ENCODE peak calls at places on chromosomes 13 and 19, in ten cellular contexts. W is CD8-positive, alpha-beta memory T cell; L is uterus; I is IMR-90; Z is Karpas-422; Q is effector memory CD4-positive, alpha-beta T cell; O is psoas muscle; A is tibial nerve; U is heart right ventricle; S is body of pancreas. D is an unnamed sample. For H3K4me1, the result is how much of the 10 kb centered on the place peaks cover.

GRCh38 chr19:47514151-47514868 is 553 bp downstream of the NAPA start:
- DNase-seq in O (peak), W (no peak), I (no peak), U (no peak), L (no peak), A (no peak), S (peak), Q (no peak), Z (no peak), D (no peak)

GRCh38 chr19:3122512-3122870 is 13.3 kb upstream of the GNA15 start:
- DNase-seq in L (no peak), U (no peak), Q (no peak), O (peak), S (no peak), I (no peak), W (no peak), A (no peak), Z (no peak), D (no peak)

GRCh38 chr13:38767506-38768265 is 80.8 kb downstream of the FREM2 start:
- DNase-seq in L (no peak), O (no peak), I (no peak), Z (no peak), A (no peak), U (peak), W (no peak), S (peak), Q (no peak), D (no peak)

GRCh38 chr13:65881561-65882155 is 1348.5 kb downstream of the PCDH9 start:
- DNase-seq in I (no peak), O (no peak), Q (no peak), W (no peak), L (no peak), U (no peak), A (no peak), S (no peak), Z (no peak), D (no peak)

GRCh38 chr19:1455336-1456120 is 5.6 kb downstream of the APC2 start:
- DNase-seq in S (peak), O (peak), Z (peak), A (no peak), I (peak), W (peak), U (no peak), Q (peak), L (peak), D (no peak)

GRCh38 chr13:113928701-113929627 is 44.9 kb downstream of the C13orf46 start:
- DNase-seq in W (no peak), L (peak), Z (no peak), Q (no peak), S (peak), U (peak), O (peak), I (peak), A (peak), D (peak)

GRCh38 chr13:36712785-36713184 is 39.0 kb downstream of the SERTM1 start:
- DNase-seq in S (no peak), A (no peak), U (no peak), Z (no peak), I (peak), L (peak), W (no peak), Q (no peak), O (no peak), D (no peak)

GRCh38 chr13:21752501-21752900 is 81.6 kb downstream of the FGF9 start:
- DNase-seq in L (no peak), W (no peak), U (no peak), Z (no peak), Q (no peak), O (no peak), A (no peak), S (no peak), I (no peak), D (no peak)

GRCh38 chr19:16825312-16826168 is 3.7 kb upstream of the SIN3B start:
- DNase-seq in O (peak), L (peak), Q (no peak), I (peak), W (no peak), U (peak), Z (no peak), A (peak), S (peak), D (peak)

GRCh38 chr13:43293561-43293960 is 270.2 kb downstream of the DNAJC15 start:
- DNase-seq in U (no peak), L (no peak), I (no peak), Q (no peak), W (no peak), Z (no peak), S (no peak), A (no peak), O (no peak), D (no peak)

GRCh38 chr19:2800506-2800905 is 15.2 kb downstream of the THOP1 start:
- DNase-seq in U (no peak), W (no peak), Q (no peak), I (no peak), O (no peak), Z (no peak), S (no peak), L (no peak), A (no peak), D (no peak)

GRCh38 chr13:23344923-23345322 is 88.6 kb downstream of the SACS start:
- DNase-seq in W (no peak), A (no peak), O (no peak), S (no peak), Q (no peak), L (no peak), I (no peak), U (no peak), Z (no peak), D (no peak)

GRCh38 chr19:45179063-45179847 is 671 bp downstream of the BLOC1S3 start:
- DNase-seq in I (peak), L (no peak), Q (peak), A (no peak), W (no peak), O (peak), U (peak), Z (peak), S (peak), D (no peak)

GRCh38 chr19:43784251-43784980 is 3.6 kb upstream of the KCNN4 start:
- DNase-seq in L (no peak), I (peak), U (no peak), S (peak), A (no peak), Q (peak), Z (no peak), O (no peak), W (peak), D (no peak)

GRCh38 chr19:23381114-23381513 is 14.2 kb downstream of the ZNF91 start:
- DNase-seq in O (no peak), U (no peak), S (no peak), Z (no peak), L (no peak), Q (no peak), I (no peak), A (no peak), W (no peak), D (no peak)

GRCh38 chr19:16801599-16801998 is 27.6 kb upstream of the SIN3B start:
- DNase-seq in Q (no peak), S (no peak), U (no peak), W (no peak), I (peak), Z (no peak), O (no peak), L (peak), A (no peak), D (no peak)

GRCh38 chr19:33905937-33906577 is 109.4 kb downstream of the KCTD15 start:
- DNase-seq in I (no peak), O (peak), S (peak), L (peak), W (no peak), Z (no peak), A (peak), Q (no peak), U (peak), D (no peak)

GRCh38 chr19:19514215-19514633 is 1.1 kb downstream of the TSSK6 start:
- DNase-seq in W (no peak), L (no peak), A (no peak), Z (no peak), Q (no peak), I (no peak), O (peak), S (peak), U (peak), D (peak)

GRCh38 chr19:6457958-6458694 is 1.5 kb downstream of the SLC25A23 start:
- DNase-seq in S (no peak), Z (peak), U (no peak), I (no peak), O (no peak), L (peak), W (no peak), Q (no peak), A (no peak), D (no peak)

GRCh38 chr13:103859952-103860351 is 793.7 kb upstream of the SLC10A2 start:
- DNase-seq in O (no peak), Z (no peak), U (no peak), W (no peak), S (no peak), Q (no peak), L (no peak), I (no peak), A (no peak), D (no peak)

GRCh38 chr19:6056801-6057650 is 53.3 kb downstream of the RFX2 start:
- DNase-seq in L (peak), S (peak), U (peak), A (no peak), Z (no peak), Q (no peak), O (peak), I (peak), W (no peak), D (peak)

GRCh38 chr19:50266896-50267295 is 62.3 kb downstream of the KCNC3 start:
- DNase-seq in U (no peak), W (no peak), Q (no peak), I (no peak), L (no peak), S (no peak), O (no peak), A (no peak), Z (peak), D (no peak)

GRCh38 chr13:77415253-77416127 is 88.6 kb upstream of the MYCBP2 start:
- DNase-seq in Z (no peak), A (no peak), I (no peak), Q (no peak), S (no peak), U (no peak), O (no peak), L (no peak), W (no peak), D (no peak)

GRCh38 chr13:27981006-27981708 is 7.3 kb downstream of the URAD start:
- DNase-seq in S (no peak), I (no peak), O (no peak), Z (no peak), A (no peak), L (no peak), W (no peak), U (no peak), Q (no peak), D (no peak)

GRCh38 chr13:31227063-31227462 is 27.3 kb downstream of the B3GLCT start:
- DNase-seq in S (no peak), Z (no peak), A (no peak), Q (no peak), I (peak), L (no peak), O (no peak), U (no peak), W (no peak), D (no peak)

GRCh38 chr13:44374348-44374712 is 706 bp downstream of the SERP2 start:
- DNase-seq in U (no peak), S (no peak), I (no peak), A (no peak), Z (no peak), L (no peak), W (no peak), O (no peak), Q (no peak), D (no peak)

GRCh38 chr13:95235199-95235726 is 66.0 kb downstream of the ABCC4 start:
- DNase-seq in A (no peak), Q (no peak), W (no peak), S (no peak), Z (no peak), I (no peak), L (no peak), O (no peak), U (no peak), D (no peak)

GRCh38 chr19:38956264-38956663 is 19.3 kb downstream of the FBXO17 start:
- DNase-seq in L (no peak), S (no peak), Q (no peak), O (no peak), Z (no peak), A (no peak), I (no peak), W (no peak), U (no peak), D (no peak)

GRCh38 chr19:1045247-1045603 is 5.3 kb downstream of the ABCA7 start:
- DNase-seq in Z (peak), I (no peak), Q (peak), L (no peak), A (no peak), U (no peak), S (no peak), W (peak), O (peak), D (peak)

GRCh38 chr19:2846180-2846935 is 5.1 kb downstream of the ZNF555 start:
- DNase-seq in O (no peak), A (no peak), U (no peak), S (no peak), Q (no peak), I (no peak), W (no peak), Z (peak), L (no peak), D (peak)

GRCh38 chr19:52010674-52011073 is 2.7 kb upstream of the ZNF615 start:
- DNase-seq in Z (no peak), L (no peak), O (no peak), W (no peak), S (no peak), A (no peak), Q (no peak), U (no peak), I (no peak), D (no peak)

GRCh38 chr13:50277127-50277526 is 261.9 kb downstream of the KCNRG start:
- DNase-seq in W (no peak), S (no peak), U (no peak), Z (no peak), A (no peak), Q (no peak), I (no peak), L (no peak), O (no peak), D (no peak)

GRCh38 chr19:31905980-31906948 is 439.1 kb upstream of the ZNF507 start:
- DNase-seq in S (peak), Q (no peak), A (peak), U (peak), L (peak), O (peak), I (no peak), W (no peak), Z (no peak), D (no peak)

GRCh38 chr19:7492142-7493055 is 3.6 kb upstream of the PEX11G start:
- DNase-seq in Q (no peak), Z (no peak), O (no peak), L (no peak), W (no peak), S (peak), I (no peak), U (no peak), A (no peak), D (no peak)

GRCh38 chr19:28468701-28469459 is 744.1 kb downstream of the UQCRFS1 start:
- DNase-seq in A (no peak), O (no peak), S (peak), Z (no peak), L (no peak), I (no peak), U (no peak), W (no peak), Q (no peak), D (peak)

DNA sequence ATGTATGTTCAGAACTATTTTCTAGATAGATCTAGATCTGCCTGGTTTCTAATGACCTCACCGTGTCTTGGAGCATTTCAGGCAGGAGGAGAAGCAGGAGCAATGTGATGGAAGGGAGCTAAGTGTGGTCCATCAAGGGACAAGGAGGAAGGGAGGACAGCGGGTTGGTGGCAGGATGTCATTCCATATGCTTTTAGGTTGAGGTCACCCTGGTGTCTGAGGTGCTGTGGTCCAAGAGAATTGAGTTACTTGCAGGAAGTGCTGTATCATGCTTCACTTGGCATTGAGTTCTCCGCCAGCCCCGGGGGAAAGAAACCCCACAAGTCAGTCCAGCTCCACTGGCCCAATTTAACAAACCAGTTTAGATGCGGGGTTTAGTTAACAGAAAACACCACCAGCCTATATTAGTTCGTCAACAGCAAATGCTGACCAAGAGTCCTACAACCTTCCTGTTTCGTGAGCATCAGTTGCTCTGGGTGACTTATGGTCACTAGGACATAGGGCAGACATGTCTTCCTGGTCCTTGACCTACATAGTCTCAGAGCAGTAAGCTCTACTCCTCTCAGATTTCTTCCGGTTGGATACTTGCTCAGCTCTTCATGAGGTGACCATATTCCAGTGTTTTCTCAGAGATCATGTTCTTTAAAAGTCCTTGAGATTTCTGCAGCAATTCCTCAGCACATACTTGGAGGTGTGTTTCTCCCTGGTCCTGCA is 79.4 kb downstream of the MBNL2 start:
- DNase-seq in A (no peak), L (no peak), I (no peak), Q (no peak), O (no peak), U (no peak), W (no peak), S (no peak), Z (no peak), D (no peak)
- H3K4me1 ChIP-seq in A (under half), L (under half), I (under half), Q (under half), O (half or more), U (half or more), W (under half), S (under half), Z (under half), D (half or more)

DNA sequence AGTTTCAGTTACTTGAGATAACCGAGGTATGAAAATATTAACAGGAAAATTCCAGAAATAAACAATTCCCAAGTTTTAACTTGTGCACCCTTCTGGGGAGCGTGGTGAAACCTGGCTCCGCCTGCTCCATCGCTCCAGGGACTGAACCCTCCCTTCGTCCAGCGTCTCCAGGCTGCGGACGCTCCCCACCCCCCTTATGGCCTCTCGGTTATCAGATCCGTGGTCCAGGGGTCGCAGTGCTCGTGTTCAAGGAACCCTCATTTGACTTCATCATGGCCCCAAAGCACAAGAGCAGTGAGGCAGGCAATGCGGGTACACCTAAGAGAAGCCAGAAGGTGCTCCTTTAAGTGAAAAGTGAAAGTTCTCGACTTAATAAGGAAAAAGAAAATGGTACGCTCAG is 71.1 kb downstream of the ATP11A start:
- DNase-seq in Q (no peak), Z (no peak), W (no peak), U (no peak), O (no peak), A (no peak), I (no peak), S (no peak), L (no peak), D (no peak)
- H3K4me3 ChIP-seq in Q (no peak), Z (no peak), W (no peak), U (peak), O (peak), A (no peak), I (no peak), S (no peak), L (no peak), D (no peak)

GRCh38 chr13:112710855-112711527 is 21.2 kb downstream of the ATP11A start:
- DNase-seq in O (peak), Q (no peak), U (no peak), S (no peak), W (no peak), Z (no peak), I (no peak), A (no peak), L (peak), D (no peak)

GRCh38 chr13:112711528-112712265 is 21.9 kb downstream of the ATP11A start:
- DNase-seq in W (no peak), A (peak), Q (no peak), I (peak), L (peak), Z (no peak), O (peak), S (peak), U (peak), D (peak)

GRCh38 chr13:112709825-112710783 is 20.3 kb downstream of the ATP11A start:
- DNase-seq in U (no peak), W (no peak), Q (no peak), Z (no peak), S (no peak), O (peak), I (peak), L (peak), A (no peak), D (no peak)

GRCh38 chr13:112705286-112705685 is 15.4 kb downstream of the ATP11A start:
- DNase-seq in I (no peak), S (no peak), O (peak), U (no peak), Z (no peak), Q (no peak), W (no peak), L (peak), A (no peak), D (no peak)

DNA sequence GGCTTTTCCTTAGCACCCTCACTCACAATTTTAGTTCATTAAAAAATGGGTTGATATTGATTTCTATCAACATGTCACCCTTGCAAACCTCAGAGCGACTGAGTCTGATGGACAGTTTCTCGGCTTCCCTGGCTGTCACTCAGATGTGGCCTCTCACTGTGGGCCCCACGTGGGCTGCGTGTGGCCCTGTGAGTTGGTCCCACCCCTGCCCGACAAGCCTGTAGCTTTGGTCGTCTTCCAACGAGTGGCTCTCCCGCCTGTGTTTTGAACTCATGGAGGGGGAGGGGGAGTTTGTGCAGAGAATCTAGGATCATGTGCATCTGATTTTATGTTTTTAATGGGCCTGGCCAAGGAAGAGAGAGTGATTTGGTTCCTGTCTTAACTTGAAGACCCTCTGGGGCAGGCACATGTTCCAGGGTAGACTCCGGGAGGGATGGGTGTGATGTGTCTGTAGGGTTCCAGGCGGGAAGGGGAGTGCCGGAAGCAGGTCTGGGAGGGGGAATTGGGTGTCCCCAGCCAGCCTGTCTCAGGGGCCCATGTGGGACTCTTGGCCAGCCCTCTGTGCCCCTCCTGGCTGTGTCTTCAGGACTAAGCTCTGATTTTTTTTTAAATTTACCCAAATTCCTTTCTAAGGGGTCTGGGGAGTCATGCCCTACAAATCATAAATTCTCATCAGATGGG is 18.9 kb downstream of the ATP11A start:
- DNase-seq in A (no peak), I (no peak), L (peak), Q (no peak), S (no peak), Z (no peak), W (no peak), U (no peak), O (peak), D (no peak)
- H3K4me1 ChIP-seq in A (under half), I (under half), L (under half), Q (under half), S (under half), Z (under half), W (under half), U (half or more), O (under half), D (under half)

GRCh38 chr13:57438072-57438471 is 193.5 kb upstream of the PCDH17 start:
- DNase-seq in I (no peak), O (no peak), L (no peak), S (no peak), A (no peak), U (no peak), W (no peak), Z (no peak), Q (no peak), D (no peak)

GRCh38 chr13:57443494-57443893 is 188.1 kb upstream of the PCDH17 start:
- DNase-seq in O (no peak), S (no peak), I (no peak), W (no peak), A (no peak), Z (no peak), U (no peak), Q (no peak), L (no peak), D (no peak)

GRCh38 chr13:57437587-57437986 is 194.0 kb upstream of the PCDH17 start:
- DNase-seq in O (no peak), S (no peak), I (no peak), L (no peak), U (no peak), Q (no peak), Z (no peak), W (no peak), A (no peak), D (no peak)
- H3K4me3 ChIP-seq in O (no peak), S (no peak), I (no peak), L (no peak), U (no peak), Q (no peak), Z (no peak), W (no peak), A (no peak), D (no peak)

GRCh38 chr13:112063807-112064206 is 3.1 kb upstream of the SOX1 start:
- DNase-seq in U (no peak), S (no peak), Z (no peak), I (no peak), Q (no peak), L (no peak), W (no peak), O (no peak), A (no peak), D (no peak)
- H3K4me1 ChIP-seq in U (under half), S (under half), Z (under half), I (under half), Q (under half), L (under half), W (under half), O (under half), A (under half), D (under half)

D was measured in gastrocnemius medialis.